ENCODE peak calls at places on chromosomes 11 and 22, in five cellular contexts. I is activated T-cell treated with anti-CD3 and anti-CD28 coated beads for 1 hour; W is activated T-helper 1 cell treated with anti-CD3 and anti-CD28 coated beads, Interleukin-12 subunit alpha, Interleukin-12 subunit beta, Interleukin-2, Interleukin-4 antibody, amounts not matched to agents 30 ng/mL and 10 ng/mL and 1 ng/mL, durations not matched to agents 14 hours and 24 hours and 36 hours; P is fibroblast of lung; R is NCI-H1417. H is an unnamed sample.

GRCh38 chr22:31099841-31100761 is 7.3 kb downstream of the SELENOM start:
- DNase-seq in P (no peak), R (no peak), I (no peak), W (no peak), H (no peak)

GRCh38 chr22:32674925-32675825 is 126.3 kb upstream of the TIMP3 start:
- DNase-seq in I (no peak), R (no peak), W (no peak), P (no peak), H (no peak)

GRCh38 chr11:61027141-61027840 is 55.8 kb downstream of the CD6 start:
- DNase-seq in W (no peak), P (no peak), I (no peak), R (no peak), H (no peak)

GRCh38 chr22:28299760-28300159 is 379.9 kb downstream of the TTC28 start:
- DNase-seq in P (peak; percentile 40), R (no peak), I (no peak), W (peak; percentile 1), H (no peak)

GRCh38 chr11:62256281-62256680 is 13.7 kb upstream of the SCGB2A2 start:
- DNase-seq in R (no peak), W (no peak), I (no peak), P (no peak), H (no peak)

GRCh38 chr11:107561688-107562087 is 3.8 kb downstream of the ALKBH8 start:
- DNase-seq in W (no peak), P (no peak), R (no peak), I (no peak), H (no peak)

GRCh38 chr11:82756765-82757650 is 23.3 kb upstream of the FAM181B start:
- DNase-seq in P (no peak), R (no peak), I (no peak), W (no peak), H (no peak)

GRCh38 chr11:63572026-63572688 is 9.0 kb upstream of the PLAAT2 start:
- DNase-seq in W (no peak), P (no peak), I (no peak), R (no peak), H (no peak)

GRCh38 chr11:45872513-45873356 is 12.7 kb upstream of the MAPK8IP1 start:
- DNase-seq in W (no peak), P (peak; percentile 86), I (no peak), R (peak; percentile 50), H (peak; percentile 39)

GRCh38 chr11:1484061-1484671 is 2.4 kb downstream of the MOB2 start:
- DNase-seq in W (no peak), P (no peak), R (no peak), I (no peak), H (no peak)

GRCh38 chr11:134358165-134358852 is 26.5 kb downstream of the GLB1L2 start:
- DNase-seq in P (no peak), I (no peak), R (no peak), W (no peak), H (no peak)

GRCh38 chr11:20669833-20670684 is 673 bp downstream of the NELL1 start:
- DNase-seq in W (no peak), R (no peak), I (no peak), P (no peak), H (no peak)

GRCh38 chr11:85137597-85137996 is 489.5 kb downstream of the DLG2 start:
- DNase-seq in P (no peak), I (no peak), R (no peak), W (no peak), H (no peak)

GRCh38 chr11:940496-941135 is 14.9 kb downstream of the AP2A2 start:
- DNase-seq in I (no peak), R (no peak), P (no peak), W (no peak), H (no peak)

GRCh38 chr11:31442086-31442485 is 67.3 kb downstream of the IMMP1L start:
- DNase-seq in I (no peak), R (peak; percentile 88), P (no peak), W (no peak), H (no peak)

GRCh38 chr11:46127150-46127638 is 5.9 kb upstream of the PHF21A start:
- DNase-seq in R (no peak), P (peak; percentile 80), W (peak; percentile 68), I (no peak), H (no peak)